ENCODE peak calls at places on chromosomes 16 and 17, in five cellular contexts. W is RCC 7860, H is posterior cingulate gyrus, D is T-helper 1 cell, F is Calu3. V is an unnamed sample.

GRCh38 chr17:39196820-39197331 is 593 bp downstream of the CACNB1 start:
- DNase-seq in W (peak; percentile 36), F (peak; percentile 87), D (no peak), H (no peak), V (no peak)

GRCh38 chr17:38701504-38702165 is 3.4 kb upstream of the MLLT6 start:
- DNase-seq in H (no peak), F (peak; percentile 44), D (peak; percentile 59), W (peak; percentile 56), V (no peak)

GRCh38 chr17:63550816-63551639 is 751 bp downstream of the DCAF7 start:
- DNase-seq in H (no peak), F (no peak), D (no peak), W (peak; percentile 40), V (no peak)

GRCh38 chr17:77371888-77372443 is 231.2 kb downstream of the SEC14L1 start:
- DNase-seq in H (no peak), W (no peak), F (no peak), D (no peak), V (no peak)

GRCh38 chr16:22092143-22092933 is at the start of gene VWA3A:
- DNase-seq in D (no peak), F (peak; percentile 28), W (no peak), H (peak; percentile 54), V (no peak)

GRCh38 chr17:75078097-75079022 is 9.4 kb upstream of the SLC16A5 start:
- DNase-seq in F (peak; percentile 76), H (no peak), D (no peak), W (peak; percentile 89), V (no peak)

GRCh38 chr17:67107811-67108210 is 63.5 kb downstream of the CACNG1 start:
- DNase-seq in F (no peak), D (no peak), W (no peak), H (no peak), V (no peak)

GRCh38 chr16:69179255-69180010 is 7.5 kb upstream of the SNTB2 start:
- DNase-seq in F (peak; percentile 44), D (no peak), H (no peak), W (peak; percentile 81), V (no peak)

GRCh38 chr16:4032768-4033167 is 83.5 kb downstream of the ADCY9 start:
- DNase-seq in F (peak; percentile 51), H (no peak), W (no peak), D (no peak), V (no peak)

GRCh38 chr17:49045376-49045775 is 48.2 kb downstream of the IGF2BP1 start:
- DNase-seq in W (no peak), F (no peak), D (no peak), H (no peak), V (no peak)

GRCh38 chr17:74385201-74385600 is 17.9 kb downstream of the GPR142 start:
- DNase-seq in F (no peak), W (no peak), H (no peak), D (no peak), V (no peak)

V was measured in hippocampal formation.